ENCODE peak calls at places on chromosomes 5 and 9, in six cellular contexts. T is endothelial cell of umbilical vein, V is K562, J is NB4, N is GM12878, M is HepG2. W is an unnamed sample.

GRCh38 chr5:125583291-125583690 is 836.9 kb upstream of the ZNF608 start:
- DNase-seq in T (no peak), V (no peak), J (no peak), N (no peak), M (no peak), W (no peak)

GRCh38 chr5:137405393-137405792 is 93.7 kb downstream of the SPOCK1 start:
- DNase-seq in T (no peak), V (no peak), J (no peak), N (no peak), M (no peak), W (no peak)

GRCh38 chr9:120612218-120612617 is 32.3 kb upstream of the CDK5RAP2 start:
- DNase-seq in T (no peak), V (no peak), J (peak; percentile 27), N (no peak), M (no peak), W (peak; percentile 45)

GRCh38 chr5:14775857-14776256 is 95.7 kb downstream of the ANKH start:
- DNase-seq in T (peak; percentile 30), V (no peak), J (no peak), N (no peak), M (no peak), W (no peak)

GRCh38 chr9:134950811-134951210 is 33.1 kb upstream of the FCN1 start:
- DNase-seq in T (no peak), V (no peak), J (no peak), N (no peak), M (no peak), W (no peak)

GRCh38 chr5:132526290-132526973 is 16.9 kb downstream of the IL5 start:
- DNase-seq in T (peak; percentile 75), V (peak; percentile 73), J (peak; percentile 57), N (peak; percentile 53), M (peak; percentile 66), W (peak; percentile 59)

GRCh38 chr9:71966601-71967000 is 55.2 kb downstream of the C9orf85 start:
- DNase-seq in T (no peak), V (no peak), J (no peak), N (no peak), M (no peak), W (no peak)

GRCh38 chr9:83132768-83133167 is 69.8 kb upstream of the RASEF start:
- DNase-seq in T (no peak), V (no peak), J (no peak), N (no peak), M (peak; percentile 4), W (no peak)

GRCh38 chr5:139687656-139688055 is 39.5 kb downstream of the CXXC5 start:
- DNase-seq in T (no peak), V (no peak), J (no peak), N (no peak), M (no peak), W (no peak)
- TF ChIP-seq MYC in T (no peak), V (no peak), J (no peak), N (no peak), M (no peak), W (no peak)

DNA sequence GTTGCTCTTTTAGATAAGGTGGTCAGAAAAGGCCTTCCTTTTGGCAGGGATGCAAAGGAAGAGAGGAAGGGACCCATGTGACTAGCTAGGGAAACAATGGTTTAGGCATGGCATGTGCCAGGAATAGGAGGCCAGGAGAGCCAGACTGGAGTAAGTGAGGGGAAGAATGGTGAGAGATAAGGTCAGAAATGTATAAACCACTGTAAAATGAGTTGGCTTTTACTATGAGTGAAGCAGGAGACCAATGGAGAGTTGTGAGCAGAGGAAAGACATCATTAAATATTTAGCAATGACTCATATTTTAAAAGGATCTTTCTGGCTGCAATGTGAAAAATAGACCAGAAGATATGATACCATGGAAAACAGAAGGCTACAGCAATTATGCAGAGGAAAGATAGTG is 50.9 kb downstream of the AP3B1 start:
- DNase-seq in T (peak; percentile 72), V (no peak), J (no peak), N (no peak), M (no peak), W (no peak)
- TF ChIP-seq MYC in T (no peak), V (no peak), J (no peak), N (no peak), M (no peak), W (no peak)

GRCh38 chr9:79028101-79028500 is 543.7 kb upstream of the TLE4 start:
- DNase-seq in T (peak; percentile 6), V (no peak), J (no peak), N (no peak), M (no peak), W (peak; percentile 20)

GRCh38 chr9:79020266-79020665 is 551.5 kb upstream of the TLE4 start:
- DNase-seq in T (no peak), V (no peak), J (no peak), N (no peak), M (no peak), W (no peak)

GRCh38 chr9:79026311-79026710 is 545.5 kb upstream of the TLE4 start:
- DNase-seq in T (peak; percentile 2), V (no peak), J (no peak), N (peak; percentile 41), M (no peak), W (no peak)

GRCh38 chr9:79021084-79021483 is 550.7 kb upstream of the TLE4 start:
- DNase-seq in T (no peak), V (no peak), J (no peak), N (no peak), M (no peak), W (no peak)

DNA sequence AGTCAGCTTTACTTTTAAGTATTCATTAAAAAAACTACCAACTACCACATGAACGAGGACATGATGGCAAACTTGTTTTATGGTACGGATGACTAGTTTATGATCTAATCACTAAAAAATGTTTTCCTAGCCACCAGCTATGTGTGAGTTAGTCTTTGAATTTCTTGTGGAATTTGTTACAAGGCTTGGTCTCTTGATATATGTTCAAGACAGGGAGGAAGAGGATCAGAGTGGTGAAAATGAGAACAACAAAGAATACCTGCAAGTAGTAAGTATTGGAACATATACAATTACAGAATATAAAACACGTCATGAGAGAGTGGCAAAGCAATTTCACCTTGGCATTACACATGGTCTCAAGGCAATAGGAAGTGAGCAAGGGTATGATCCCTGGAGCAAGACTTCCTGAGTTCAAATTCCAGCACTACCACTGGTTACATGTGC is 548.6 kb upstream of the TLE4 start:
- DNase-seq in T (peak; percentile 79), V (no peak), J (no peak), N (no peak), M (no peak), W (peak; percentile 50)
- TF ChIP-seq MYC in T (peak; percentile 62), V (no peak), J (no peak), N (no peak), M (no peak), W (no peak)

GRCh38 chr5:168706655-168707069 is 127.5 kb upstream of the PANK3 start:
- DNase-seq in T (peak; percentile 9), V (no peak), J (peak; percentile 47), N (no peak), M (peak; percentile 25), W (peak; percentile 36)
- TF ChIP-seq MYC in T (no peak), V (no peak), J (no peak), N (no peak), M (no peak), W (no peak)

GRCh38 chr9:137672907-137673791 is 54.3 kb downstream of the EHMT1 start:
- DNase-seq in T (peak; percentile 58), V (peak; percentile 63), J (peak; percentile 78), N (peak; percentile 67), M (peak; percentile 44), W (peak; percentile 67)
- TF ChIP-seq MYC in T (no peak), V (no peak), J (peak; percentile 24), N (no peak), M (no peak), W (no peak)

DNA sequence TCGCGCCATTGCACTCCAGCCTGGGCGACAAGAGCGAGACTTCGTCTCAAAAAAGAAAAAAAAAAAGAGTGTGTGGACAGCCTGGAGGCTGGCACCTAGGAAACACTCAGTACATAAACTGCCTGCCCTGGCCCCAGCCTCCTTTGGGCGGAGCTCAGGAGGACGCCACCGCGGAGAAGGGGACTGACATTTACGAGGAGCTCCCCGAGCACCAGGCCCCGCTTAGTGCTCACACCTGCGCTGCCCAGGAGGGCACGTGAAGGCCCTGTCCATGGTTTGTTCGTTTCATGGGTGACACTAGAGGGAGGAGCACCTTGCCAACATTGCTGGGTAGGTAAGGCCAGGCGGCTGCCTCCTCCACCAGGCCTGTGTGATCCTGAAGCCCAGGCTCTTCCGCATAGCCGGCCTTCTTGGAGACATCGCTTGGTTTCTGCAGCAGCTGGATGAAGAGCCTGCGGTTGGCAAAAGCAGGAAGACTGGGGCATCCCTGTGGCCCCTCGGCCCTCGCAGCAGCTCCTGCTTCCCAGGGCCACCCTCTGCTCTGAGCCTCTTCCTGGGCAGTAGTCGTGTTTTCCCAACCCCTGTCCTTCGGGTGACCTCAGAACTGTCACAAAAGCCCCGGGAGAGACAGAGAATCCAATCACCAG is 26.2 kb upstream of the LAMC3 start:
- DNase-seq in T (no peak), V (peak; percentile 64), J (no peak), N (no peak), M (no peak), W (no peak)
- TF ChIP-seq MYC in T (no peak), V (no peak), J (no peak), N (no peak), M (no peak), W (no peak)

GRCh38 chr9:124344291-124345050 is 70.8 kb downstream of the PSMB7 start:
- DNase-seq in T (no peak), V (no peak), J (no peak), N (no peak), M (no peak), W (no peak)

GRCh38 chr9:124342946-124343485 is 72.2 kb downstream of the PSMB7 start:
- DNase-seq in T (no peak), V (no peak), J (peak; percentile 94), N (no peak), M (no peak), W (peak; percentile 30)

GRCh38 chr9:124341455-124342170 is 73.6 kb downstream of the PSMB7 start:
- DNase-seq in T (no peak), V (no peak), J (no peak), N (no peak), M (no peak), W (no peak)

GRCh38 chr9:124343533-124344290 is 71.5 kb downstream of the PSMB7 start:
- DNase-seq in T (no peak), V (no peak), J (no peak), N (no peak), M (no peak), W (no peak)

DNA sequence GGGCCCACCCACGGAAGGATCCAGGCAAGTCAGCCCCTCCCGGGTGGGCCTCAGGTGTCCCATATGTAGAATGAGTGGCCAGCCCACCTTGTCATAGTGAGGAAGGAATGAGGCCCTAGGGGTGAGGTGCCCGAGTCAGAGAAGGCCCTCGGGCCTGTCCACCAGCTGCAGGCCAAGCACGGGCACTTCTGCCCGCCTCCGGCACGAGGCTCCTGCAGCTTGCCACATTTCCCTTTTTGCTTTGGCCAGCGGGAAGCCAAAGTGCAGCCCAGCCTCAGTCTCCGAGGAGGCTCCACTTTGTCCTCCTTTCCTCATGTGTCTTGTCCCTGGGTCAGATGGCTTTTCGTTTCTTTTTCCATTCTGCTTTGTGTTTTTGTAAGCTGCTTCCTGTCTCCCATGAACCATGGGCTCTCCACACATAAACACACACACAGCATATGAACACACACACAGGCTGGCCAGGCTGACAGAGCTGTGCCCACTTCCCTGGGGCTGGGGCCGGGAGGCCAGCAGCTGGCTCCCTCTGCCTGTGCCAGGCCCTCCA is 72.8 kb downstream of the PSMB7 start:
- DNase-seq in T (peak; percentile 49), V (no peak), J (no peak), N (no peak), M (no peak), W (no peak)
- TF ChIP-seq MYC in T (no peak), V (no peak), J (no peak), N (no peak), M (no peak), W (no peak)

GRCh38 chr5:149129181-149129580 is 12.1 kb upstream of the ABLIM3 start:
- DNase-seq in T (no peak), V (no peak), J (no peak), N (no peak), M (no peak), W (no peak)
- TF ChIP-seq MYC in T (no peak), V (no peak), J (no peak), N (no peak), M (no peak), W (no peak)

GRCh38 chr9:16519001-16519400 is 351.5 kb downstream of the BNC2 start:
- DNase-seq in T (no peak), V (no peak), J (no peak), N (no peak), M (no peak), W (no peak)
- TF ChIP-seq MYC in T (no peak), V (no peak), J (no peak), N (no peak), M (no peak), W (no peak)